ENCODE peak calls at places on chromosomes 4 and X, in eight cellular contexts. One of them, this sample, is unnamed.
A peak's percentile ranks its signal among the peaks of the same experiment; 100 is the strongest.

GRCh38 chr4:180418819-180419531 is 1824.2 kb upstream of the TENM3 start:
- DNase-seq in NCI-H1417: no peak
- DNase-seq in LoVo: no peak
- DNase-seq in HS-5: no peak
- DNase-seq in body of pancreas: no peak
- DNase-seq in NCI-H1694 treated with DMSO at 0.1 percent for 48 hours: no peak
- DNase-seq in SK-MEL-5: no peak
- DNase-seq in IMR-90: no peak
- DNase-seq in this sample: no peak

GRCh38 chr4:150746156-150746555 is 164.2 kb downstream of the MAB21L2 start:
- DNase-seq in body of pancreas: no peak
- DNase-seq in NCI-H1694 treated with DMSO at 0.1 percent for 48 hours: no peak
- DNase-seq in IMR-90: peak; percentile 65
- DNase-seq in SK-MEL-5: no peak
- DNase-seq in NCI-H1417: no peak
- DNase-seq in LoVo: no peak
- DNase-seq in HS-5: peak; percentile 18
- DNase-seq in this sample: no peak

GRCh38 chr4:86358176-86358701 is 1.6 kb downstream of the MAPK10 start:
- DNase-seq in NCI-H1694 treated with DMSO at 0.1 percent for 48 hours: peak; percentile 13
- DNase-seq in SK-MEL-5: no peak
- DNase-seq in IMR-90: peak; percentile 47
- DNase-seq in NCI-H1417: no peak
- DNase-seq in body of pancreas: no peak
- DNase-seq in LoVo: no peak
- DNase-seq in HS-5: no peak
- DNase-seq in this sample: peak; percentile 72

GRCh38 chrX:15310117-15310516 is 5.3 kb downstream of the ASB11 start:
- DNase-seq in IMR-90: peak; percentile 6
- DNase-seq in NCI-H1694 treated with DMSO at 0.1 percent for 48 hours: no peak
- DNase-seq in HS-5: no peak
- DNase-seq in NCI-H1417: no peak
- DNase-seq in LoVo: peak; percentile 2
- DNase-seq in body of pancreas: peak; percentile 73
- DNase-seq in SK-MEL-5: peak; percentile 63
- DNase-seq in this sample: peak; percentile 7

GRCh38 chr4:25760518-25761157 is 102.2 kb downstream of the SEL1L3 start:
- DNase-seq in IMR-90: peak; percentile 49
- DNase-seq in SK-MEL-5: no peak
- DNase-seq in NCI-H1694 treated with DMSO at 0.1 percent for 48 hours: no peak
- DNase-seq in NCI-H1417: no peak
- DNase-seq in LoVo: no peak
- DNase-seq in HS-5: no peak
- DNase-seq in body of pancreas: no peak
- DNase-seq in this sample: no peak

GRCh38 chr4:8205749-8206611 is 6.9 kb downstream of the SH3TC1 start:
- DNase-seq in LoVo: no peak
- DNase-seq in NCI-H1694 treated with DMSO at 0.1 percent for 48 hours: no peak
- DNase-seq in SK-MEL-5: no peak
- DNase-seq in NCI-H1417: peak; percentile 67
- DNase-seq in HS-5: no peak
- DNase-seq in IMR-90: no peak
- DNase-seq in body of pancreas: no peak
- DNase-seq in this sample: no peak

GRCh38 chr4:109211671-109212070 is 90.8 kb downstream of the COL25A1 start:
- DNase-seq in body of pancreas: no peak
- DNase-seq in NCI-H1417: no peak
- DNase-seq in IMR-90: peak; percentile 7
- DNase-seq in HS-5: no peak
- DNase-seq in LoVo: no peak
- DNase-seq in NCI-H1694 treated with DMSO at 0.1 percent for 48 hours: no peak
- DNase-seq in SK-MEL-5: no peak
- DNase-seq in this sample: no peak

GRCh38 chr4:114396808-114397207 is 201.8 kb upstream of the UGT8 start:
- DNase-seq in body of pancreas: no peak
- DNase-seq in NCI-H1417: no peak
- DNase-seq in IMR-90: no peak
- DNase-seq in HS-5: no peak
- DNase-seq in SK-MEL-5: no peak
- DNase-seq in LoVo: peak; percentile 44
- DNase-seq in NCI-H1694 treated with DMSO at 0.1 percent for 48 hours: no peak
- DNase-seq in this sample: no peak

GRCh38 chr4:134201216-134202098 is at the start of gene PABPC4L:
- DNase-seq in IMR-90: peak; percentile 24
- DNase-seq in LoVo: no peak
- DNase-seq in NCI-H1694 treated with DMSO at 0.1 percent for 48 hours: no peak
- DNase-seq in body of pancreas: peak; percentile 22
- DNase-seq in NCI-H1417: no peak
- DNase-seq in SK-MEL-5: peak; percentile 7
- DNase-seq in HS-5: no peak
- DNase-seq in this sample: peak; percentile 19

GRCh38 chrX:107738272-107738671 is 37.3 kb downstream of the TSC22D3 start:
- DNase-seq in NCI-H1694 treated with DMSO at 0.1 percent for 48 hours: no peak
- DNase-seq in LoVo: no peak
- DNase-seq in IMR-90: no peak
- DNase-seq in SK-MEL-5: no peak
- DNase-seq in HS-5: no peak
- DNase-seq in body of pancreas: no peak
- DNase-seq in NCI-H1417: no peak
- DNase-seq in this sample: no peak

GRCh38 chr4:57154191-57154590 is 44.0 kb upstream of the IGFBP7 start:
- DNase-seq in NCI-H1694 treated with DMSO at 0.1 percent for 48 hours: no peak
- DNase-seq in HS-5: no peak
- DNase-seq in IMR-90: peak; percentile 23
- DNase-seq in SK-MEL-5: peak; percentile 79
- DNase-seq in body of pancreas: no peak
- DNase-seq in NCI-H1417: no peak
- DNase-seq in LoVo: no peak
- DNase-seq in this sample: no peak

GRCh38 chr4:80266267-80266901 is at the start of gene FGF5:
- DNase-seq in NCI-H1694 treated with DMSO at 0.1 percent for 48 hours: peak; percentile 17
- DNase-seq in HS-5: peak; percentile 78
- DNase-seq in LoVo: no peak
- DNase-seq in SK-MEL-5: no peak
- DNase-seq in NCI-H1417: peak; percentile 48
- DNase-seq in body of pancreas: peak; percentile 10
- DNase-seq in IMR-90: peak; percentile 94
- DNase-seq in this sample: peak; percentile 93

GRCh38 chr4:75135068-75135825 is 202.3 kb downstream of the PARM1 start:
- DNase-seq in body of pancreas: no peak
- DNase-seq in SK-MEL-5: no peak
- DNase-seq in NCI-H1694 treated with DMSO at 0.1 percent for 48 hours: no peak
- DNase-seq in IMR-90: no peak
- DNase-seq in NCI-H1417: peak; percentile 36
- DNase-seq in LoVo: no peak
- DNase-seq in HS-5: no peak
- DNase-seq in this sample: no peak

GRCh38 chrX:110210417-110211139 is 107.3 kb downstream of the AMMECR1 start:
- DNase-seq in NCI-H1417: no peak
- DNase-seq in SK-MEL-5: peak; percentile 77
- DNase-seq in NCI-H1694 treated with DMSO at 0.1 percent for 48 hours: peak; percentile 28
- DNase-seq in HS-5: peak; percentile 72
- DNase-seq in body of pancreas: no peak
- DNase-seq in IMR-90: peak; percentile 96
- DNase-seq in LoVo: no peak
- DNase-seq in this sample: no peak

GRCh38 chrX:152817082-152817744 is 13.3 kb downstream of the CETN2 start:
- DNase-seq in IMR-90: peak; percentile 54
- DNase-seq in body of pancreas: peak; percentile 8
- DNase-seq in HS-5: no peak
- DNase-seq in NCI-H1694 treated with DMSO at 0.1 percent for 48 hours: peak; percentile 37
- DNase-seq in NCI-H1417: peak; percentile 9
- DNase-seq in SK-MEL-5: peak; percentile 52
- DNase-seq in LoVo: peak; percentile 6
- DNase-seq in this sample: peak; percentile 19

GRCh38 chr4:25767877-25768475 is 94.8 kb downstream of the SEL1L3 start:
- DNase-seq in HS-5: no peak
- DNase-seq in NCI-H1417: peak; percentile 95
- DNase-seq in LoVo: peak; percentile 19
- DNase-seq in NCI-H1694 treated with DMSO at 0.1 percent for 48 hours: peak; percentile 41
- DNase-seq in body of pancreas: peak; percentile 49
- DNase-seq in IMR-90: peak; percentile 79
- DNase-seq in SK-MEL-5: peak; percentile 84
- DNase-seq in this sample: peak; percentile 94

GRCh38 chrX:54492340-54492739 is 3.7 kb downstream of the FGD1 start:
- DNase-seq in NCI-H1694 treated with DMSO at 0.1 percent for 48 hours: no peak
- DNase-seq in IMR-90: peak; percentile 70
- DNase-seq in NCI-H1417: no peak
- DNase-seq in LoVo: no peak
- DNase-seq in body of pancreas: no peak
- DNase-seq in SK-MEL-5: peak; percentile 33
- DNase-seq in HS-5: no peak
- DNase-seq in this sample: no peak

GRCh38 chr4:48698029-48698901 is 81.8 kb downstream of the FRYL start:
- DNase-seq in LoVo: peak; percentile 78
- DNase-seq in HS-5: peak; percentile 87
- DNase-seq in SK-MEL-5: peak; percentile 74
- DNase-seq in NCI-H1694 treated with DMSO at 0.1 percent for 48 hours: no peak
- DNase-seq in body of pancreas: peak; percentile 73
- DNase-seq in IMR-90: peak; percentile 85
- DNase-seq in NCI-H1417: no peak
- DNase-seq in this sample: no peak

GRCh38 chrX:108270280-108270679 is 167.9 kb downstream of the COL4A6 start:
- DNase-seq in NCI-H1694 treated with DMSO at 0.1 percent for 48 hours: no peak
- DNase-seq in IMR-90: no peak
- DNase-seq in NCI-H1417: peak; percentile 47
- DNase-seq in SK-MEL-5: no peak
- DNase-seq in body of pancreas: no peak
- DNase-seq in LoVo: no peak
- DNase-seq in HS-5: no peak
- DNase-seq in this sample: no peak

GRCh38 chr4:139587452-139587851 is 31.4 kb upstream of the SETD7 start:
- DNase-seq in LoVo: no peak
- DNase-seq in NCI-H1694 treated with DMSO at 0.1 percent for 48 hours: no peak
- DNase-seq in SK-MEL-5: no peak
- DNase-seq in NCI-H1417: no peak
- DNase-seq in IMR-90: no peak
- DNase-seq in body of pancreas: no peak
- DNase-seq in HS-5: no peak
- DNase-seq in this sample: no peak

GRCh38 chr4:76377481-76377901 is 43.5 kb downstream of the CCDC158 start:
- DNase-seq in NCI-H1417: no peak
- DNase-seq in IMR-90: no peak
- DNase-seq in SK-MEL-5: peak; percentile 18
- DNase-seq in LoVo: no peak
- DNase-seq in body of pancreas: no peak
- DNase-seq in HS-5: no peak
- DNase-seq in NCI-H1694 treated with DMSO at 0.1 percent for 48 hours: no peak
- DNase-seq in this sample: no peak

GRCh38 chr4:159077702-159078495 is 25.0 kb upstream of the RAPGEF2 start:
- DNase-seq in NCI-H1417: no peak
- DNase-seq in HS-5: no peak
- DNase-seq in SK-MEL-5: peak; percentile 97
- DNase-seq in LoVo: peak; percentile 55
- DNase-seq in body of pancreas: no peak
- DNase-seq in IMR-90: peak; percentile 11
- DNase-seq in NCI-H1694 treated with DMSO at 0.1 percent for 48 hours: no peak
- DNase-seq in this sample: no peak

GRCh38 chr4:121951570-121952110 is at the start of gene TRPC3:
- DNase-seq in NCI-H1417: no peak
- DNase-seq in body of pancreas: no peak
- DNase-seq in LoVo: no peak
- DNase-seq in HS-5: no peak
- DNase-seq in NCI-H1694 treated with DMSO at 0.1 percent for 48 hours: no peak
- DNase-seq in SK-MEL-5: no peak
- DNase-seq in IMR-90: peak; percentile 25
- DNase-seq in this sample: no peak

GRCh38 chr4:70838400-70838971 is 1.2 kb downstream of the GRSF1 start:
- DNase-seq in HS-5: no peak
- DNase-seq in IMR-90: peak; percentile 10
- DNase-seq in NCI-H1417: no peak
- DNase-seq in LoVo: no peak
- DNase-seq in body of pancreas: no peak
- DNase-seq in NCI-H1694 treated with DMSO at 0.1 percent for 48 hours: peak; percentile 6
- DNase-seq in SK-MEL-5: no peak
- DNase-seq in this sample: peak; percentile 10

GRCh38 chr4:166144607-166145006 is 271.6 kb downstream of the TLL1 start:
- DNase-seq in SK-MEL-5: no peak
- DNase-seq in LoVo: no peak
- DNase-seq in NCI-H1417: no peak
- DNase-seq in HS-5: no peak
- DNase-seq in body of pancreas: no peak
- DNase-seq in NCI-H1694 treated with DMSO at 0.1 percent for 48 hours: no peak
- DNase-seq in IMR-90: no peak
- DNase-seq in this sample: no peak

GRCh38 chr4:185101354-185101890 is 41.6 kb upstream of the SLC25A4 start:
- DNase-seq in IMR-90: no peak
- DNase-seq in NCI-H1417: no peak
- DNase-seq in HS-5: no peak
- DNase-seq in SK-MEL-5: peak; percentile 36
- DNase-seq in NCI-H1694 treated with DMSO at 0.1 percent for 48 hours: no peak
- DNase-seq in LoVo: no peak
- DNase-seq in body of pancreas: no peak
- DNase-seq in this sample: no peak

GRCh38 chrX:68072016-68072415 is 361.3 kb downstream of the OPHN1 start:
- DNase-seq in body of pancreas: no peak
- DNase-seq in SK-MEL-5: no peak
- DNase-seq in IMR-90: peak; percentile 40
- DNase-seq in LoVo: no peak
- DNase-seq in NCI-H1417: no peak
- DNase-seq in HS-5: no peak
- DNase-seq in NCI-H1694 treated with DMSO at 0.1 percent for 48 hours: no peak
- DNase-seq in this sample: no peak

GRCh38 chr4:157996061-157996460 is 176.8 kb downstream of the GASK1B start:
- DNase-seq in LoVo: no peak
- DNase-seq in NCI-H1694 treated with DMSO at 0.1 percent for 48 hours: no peak
- DNase-seq in IMR-90: no peak
- DNase-seq in HS-5: no peak
- DNase-seq in body of pancreas: no peak
- DNase-seq in NCI-H1417: no peak
- DNase-seq in SK-MEL-5: no peak
- DNase-seq in this sample: no peak

GRCh38 chr4:77194989-77195388 is 38.0 kb downstream of the CCNG2 start:
- DNase-seq in LoVo: no peak
- DNase-seq in NCI-H1694 treated with DMSO at 0.1 percent for 48 hours: no peak
- DNase-seq in body of pancreas: no peak
- DNase-seq in NCI-H1417: peak; percentile 29
- DNase-seq in HS-5: no peak
- DNase-seq in IMR-90: no peak
- DNase-seq in SK-MEL-5: no peak
- DNase-seq in this sample: no peak

GRCh38 chrX:38796926-38797325 is 4.3 kb upstream of the MID1IP1 start:
- DNase-seq in body of pancreas: no peak
- DNase-seq in HS-5: no peak
- DNase-seq in IMR-90: peak; percentile 70
- DNase-seq in LoVo: no peak
- DNase-seq in NCI-H1417: no peak
- DNase-seq in SK-MEL-5: no peak
- DNase-seq in NCI-H1694 treated with DMSO at 0.1 percent for 48 hours: no peak
- DNase-seq in this sample: no peak

GRCh38 chr4:83197555-83198235 is 83.2 kb upstream of the PLAC8 start:
- DNase-seq in SK-MEL-5: no peak
- DNase-seq in NCI-H1694 treated with DMSO at 0.1 percent for 48 hours: no peak
- DNase-seq in IMR-90: no peak
- DNase-seq in HS-5: no peak
- DNase-seq in body of pancreas: peak; percentile 54
- DNase-seq in LoVo: peak; percentile 54
- DNase-seq in NCI-H1417: no peak
- DNase-seq in this sample: no peak

GRCh38 chrX:629230-630006 is 1.2 kb upstream of the SHOX start:
- DNase-seq in NCI-H1417: no peak
- DNase-seq in body of pancreas: no peak
- DNase-seq in HS-5: no peak
- DNase-seq in SK-MEL-5: no peak
- DNase-seq in IMR-90: no peak
- DNase-seq in NCI-H1694 treated with DMSO at 0.1 percent for 48 hours: no peak
- DNase-seq in LoVo: no peak
- DNase-seq in this sample: no peak

GRCh38 chr4:184932343-184932742 is 85.9 kb upstream of the HELT start:
- DNase-seq in SK-MEL-5: no peak
- DNase-seq in HS-5: no peak
- DNase-seq in IMR-90: no peak
- DNase-seq in NCI-H1417: peak; percentile 1
- DNase-seq in body of pancreas: no peak
- DNase-seq in NCI-H1694 treated with DMSO at 0.1 percent for 48 hours: peak; percentile 6
- DNase-seq in LoVo: no peak
- DNase-seq in this sample: no peak